ENCODE peak calls at places on chromosomes 12 and 14, in nine cellular contexts. Q is CD8-positive, alpha-beta T cell; R is mesothelial cell of epicardium; U is AG09309; Y is heart right ventricle; P is HL-60; K is body of pancreas; S is AG04449; H is endothelial cell. L is an unnamed sample.

GRCh38 chr12:94872671-94873367 is 130.7 kb downstream of the NDUFA12 start:
- DNase-seq in Q (no peak), R (peak), U (no peak), Y (no peak), P (no peak), K (no peak), S (no peak), H (peak), L (no peak)

GRCh38 chr14:89004195-89004594 is 179.7 kb downstream of the TTC8 start:
- DNase-seq in Q (no peak), R (no peak), U (no peak), Y (no peak), P (peak), K (no peak), S (no peak), H (no peak), L (no peak)

GRCh38 chr14:98138666-98139065 is 1133.3 kb downstream of the BCL11B start:
- DNase-seq in Q (peak), R (no peak), U (no peak), Y (no peak), P (peak), K (peak), S (no peak), H (peak), L (no peak)

GRCh38 chr12:106740813-106741212 is 33.7 kb upstream of the RIC8B start:
- DNase-seq in Q (no peak), R (no peak), U (no peak), Y (no peak), P (peak), K (no peak), S (no peak), H (no peak), L (no peak)

GRCh38 chr14:104228716-104229620 is 90.6 kb downstream of the KIF26A start:
- DNase-seq in Q (no peak), R (no peak), U (no peak), Y (no peak), P (no peak), K (no peak), S (no peak), H (no peak), L (no peak)

GRCh38 chr14:57408634-57409033 is 18.2 kb downstream of the NAA30 start:
- DNase-seq in Q (no peak), R (no peak), U (no peak), Y (no peak), P (no peak), K (no peak), S (no peak), H (no peak), L (no peak)

GRCh38 chr12:76266797-76267196 is 81.4 kb downstream of the BBS10 start:
- DNase-seq in Q (no peak), R (no peak), U (peak), Y (peak), P (no peak), K (no peak), S (peak), H (no peak), L (no peak)

GRCh38 chr14:105315211-105315721 is 718 bp downstream of the PACS2 start:
- DNase-seq in Q (peak), R (peak), U (no peak), Y (no peak), P (no peak), K (peak), S (no peak), H (peak), L (no peak)

GRCh38 chr12:6542209-6543009 is 8.1 kb downstream of the GAPDH start:
- DNase-seq in Q (no peak), R (no peak), U (no peak), Y (no peak), P (no peak), K (no peak), S (no peak), H (no peak), L (no peak)

GRCh38 chr12:68850390-68850789 is 42.4 kb downstream of the MDM2 start:
- DNase-seq in Q (no peak), R (no peak), U (no peak), Y (no peak), P (no peak), K (no peak), S (no peak), H (no peak), L (no peak)

GRCh38 chr12:86261142-86261541 is 5.0 kb upstream of the MGAT4C start:
- DNase-seq in Q (no peak), R (no peak), U (no peak), Y (no peak), P (no peak), K (no peak), S (no peak), H (no peak), L (no peak)

GRCh38 chr12:91178139-91178561 is 4.5 kb downstream of the DCN start:
- DNase-seq in Q (no peak), R (no peak), U (peak), Y (no peak), P (no peak), K (no peak), S (no peak), H (no peak), L (peak)

GRCh38 chr12:14239350-14239934 is 126.0 kb upstream of the ATF7IP start:
- DNase-seq in Q (peak), R (no peak), U (no peak), Y (peak), P (peak), K (no peak), S (no peak), H (no peak), L (no peak)

GRCh38 chr14:74610866-74611671 is 968 bp downstream of the LTBP2 start:
- DNase-seq in Q (no peak), R (no peak), U (no peak), Y (no peak), P (no peak), K (no peak), S (no peak), H (no peak), L (no peak)

GRCh38 chr12:80293347-80293746 is 150.7 kb upstream of the PTPRQ start:
- DNase-seq in Q (no peak), R (no peak), U (no peak), Y (no peak), P (no peak), K (no peak), S (no peak), H (no peak), L (no peak)

GRCh38 chr14:68548194-68549056 is 244.4 kb downstream of the ZFP36L1 start:
- DNase-seq in Q (no peak), R (peak), U (peak), Y (peak), P (no peak), K (peak), S (peak), H (no peak), L (peak)

GRCh38 chr14:94027566-94028449 is 1.7 kb downstream of the OTUB2 start:
- DNase-seq in Q (no peak), R (no peak), U (no peak), Y (no peak), P (no peak), K (no peak), S (no peak), H (no peak), L (no peak)

GRCh38 chr14:102986810-102987579 is 64.5 kb downstream of the AMN start:
- DNase-seq in Q (no peak), R (no peak), U (no peak), Y (no peak), P (no peak), K (no peak), S (no peak), H (no peak), L (no peak)

GRCh38 chr14:73758392-73759182 is 44.4 kb upstream of the PNMA1 start:
- DNase-seq in Q (peak), R (peak), U (no peak), Y (peak), P (peak), K (peak), S (no peak), H (peak), L (no peak)

GRCh38 chr12:108647936-108648287 is 14.2 kb upstream of the SELPLG start:
- DNase-seq in Q (no peak), R (no peak), U (no peak), Y (no peak), P (no peak), K (no peak), S (no peak), H (no peak), L (no peak)

GRCh38 chr12:112422531-112422930 is 3.8 kb downstream of the PTPN11 start:
- DNase-seq in Q (no peak), R (no peak), U (no peak), Y (no peak), P (no peak), K (no peak), S (no peak), H (no peak), L (no peak)

GRCh38 chr14:58697927-58698641 is 60.3 kb downstream of the DACT1 start:
- DNase-seq in Q (no peak), R (no peak), U (no peak), Y (no peak), P (no peak), K (no peak), S (no peak), H (no peak), L (no peak)

GRCh38 chr12:94167071-94167806 is 18.9 kb downstream of the PLXNC1 start:
- DNase-seq in Q (no peak), R (no peak), U (no peak), Y (no peak), P (no peak), K (no peak), S (no peak), H (no peak), L (no peak)

GRCh38 chr14:104140463-104141331 is 2.3 kb downstream of the KIF26A start:
- DNase-seq in Q (no peak), R (peak), U (no peak), Y (no peak), P (no peak), K (no peak), S (no peak), H (no peak), L (no peak)

GRCh38 chr12:20044836-20045235 is 323.5 kb upstream of the PDE3A start:
- DNase-seq in Q (no peak), R (no peak), U (peak), Y (no peak), P (no peak), K (no peak), S (no peak), H (no peak), L (no peak)

GRCh38 chr14:23609001-23609400 is 27.2 kb upstream of the DHRS2 start:
- DNase-seq in Q (no peak), R (no peak), U (no peak), Y (no peak), P (no peak), K (no peak), S (no peak), H (no peak), L (no peak)

GRCh38 chr14:94050231-94050880 is 24.2 kb downstream of the OTUB2 start:
- DNase-seq in Q (peak), R (peak), U (no peak), Y (peak), P (no peak), K (peak), S (no peak), H (no peak), L (no peak)

GRCh38 chr12:120583478-120584030 is 2.4 kb upstream of the POP5 start:
- DNase-seq in Q (peak), R (peak), U (no peak), Y (peak), P (peak), K (peak), S (no peak), H (peak), L (peak)

GRCh38 chr12:120584343-120585149 is 3.3 kb upstream of the POP5 start:
- DNase-seq in Q (peak), R (peak), U (no peak), Y (peak), P (peak), K (peak), S (no peak), H (peak), L (no peak)

GRCh38 chr12:120581998-120582397 is 796 bp upstream of the POP5 start:
- DNase-seq in Q (no peak), R (no peak), U (no peak), Y (no peak), P (no peak), K (no peak), S (no peak), H (no peak), L (no peak)

GRCh38 chr12:120579179-120579578 is 2.0 kb downstream of the POP5 start:
- DNase-seq in Q (no peak), R (no peak), U (no peak), Y (no peak), P (no peak), K (no peak), S (no peak), H (no peak), L (no peak)

DNA sequence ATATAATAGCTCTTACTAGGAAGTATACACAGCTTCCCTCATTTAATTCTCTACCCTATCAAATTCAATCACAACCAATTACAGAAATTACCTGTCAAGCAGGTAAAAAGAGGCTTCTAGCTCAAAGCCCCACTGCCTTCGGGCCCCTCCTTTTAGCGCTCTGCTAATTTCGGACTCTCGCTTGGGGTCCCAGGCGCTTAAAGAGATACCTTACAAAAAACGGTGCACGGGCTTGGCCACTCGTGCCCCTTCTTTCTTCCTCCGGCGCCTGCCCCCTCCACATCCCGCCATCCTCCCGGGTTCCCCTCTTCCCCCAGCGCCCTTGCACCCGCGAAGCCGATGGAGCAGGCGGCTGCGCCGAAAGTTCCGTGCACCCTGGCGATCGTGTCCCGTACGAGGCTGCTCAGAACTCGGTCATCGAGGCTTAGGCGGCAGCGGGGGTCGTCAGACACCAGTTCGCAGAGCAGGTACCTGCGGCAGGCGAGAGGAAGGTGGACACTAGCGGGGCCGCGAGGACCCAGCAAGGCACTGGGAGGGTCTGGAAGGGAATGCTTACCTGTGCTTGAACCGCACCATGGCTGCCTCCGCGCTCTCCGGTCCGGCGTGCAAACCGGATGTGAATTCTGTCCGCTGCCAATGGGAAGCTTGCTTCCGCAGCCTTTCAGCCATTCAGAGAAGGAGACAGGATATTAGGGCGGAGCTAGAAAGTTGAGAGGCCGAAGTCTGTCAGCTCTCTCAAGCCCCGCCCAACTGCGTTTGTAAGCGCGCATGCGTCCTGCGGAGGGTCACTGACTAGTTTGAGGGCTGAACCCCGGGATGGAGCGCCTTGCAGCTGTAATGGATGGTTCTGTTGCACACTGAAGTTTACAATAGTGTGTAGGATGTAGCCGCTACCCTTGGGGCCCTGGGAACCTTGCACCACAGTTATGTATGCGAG is at the start of gene POP5:
- DNase-seq in Q (peak), R (peak), U (peak), Y (peak), P (peak), K (peak), S (peak), H (peak), L (peak)
- TF ChIP-seq CTCF in Q (no peak), R (no peak), U (no peak), Y (no peak), P (no peak), K (no peak), S (no peak), H (no peak), L (no peak)

DNA sequence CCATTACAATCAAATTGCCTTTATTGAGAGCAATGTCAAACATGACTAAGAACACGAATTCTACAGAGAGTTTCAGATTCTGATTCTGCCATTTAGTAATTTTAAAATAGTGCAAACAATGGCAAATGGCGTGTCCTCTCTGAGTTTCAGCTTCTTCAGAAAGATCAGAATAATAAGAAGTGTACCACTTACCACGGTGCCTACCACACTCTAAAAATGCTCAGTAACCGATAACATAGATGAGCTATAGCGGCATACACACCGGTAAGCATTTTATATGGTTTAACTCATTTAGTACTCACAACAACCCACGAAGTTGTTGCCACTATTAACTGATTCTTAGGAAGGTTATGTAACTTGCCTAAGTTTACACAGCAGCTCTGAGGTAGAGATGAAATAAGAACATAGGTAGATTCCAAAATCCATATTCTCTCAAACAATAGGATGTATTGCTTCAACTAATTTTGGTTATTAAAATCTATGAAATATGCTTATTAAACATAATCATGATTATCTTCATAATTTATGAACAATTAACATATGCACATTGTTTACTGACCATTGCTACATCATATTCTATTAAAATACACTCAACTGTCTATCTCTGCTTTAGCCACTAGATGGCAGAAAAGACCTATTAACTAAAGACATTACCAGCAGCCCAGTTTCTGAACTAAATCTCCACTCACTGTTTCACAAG is 38.3 kb downstream of the SLC6A15 start:
- DNase-seq in Q (no peak), R (no peak), U (peak), Y (no peak), P (peak), K (no peak), S (peak), H (no peak), L (peak)
- TF ChIP-seq CTCF in Q (peak), R (peak), U (peak), Y (peak), P (peak), K (peak), S (peak), H (peak), L (peak)

DNA sequence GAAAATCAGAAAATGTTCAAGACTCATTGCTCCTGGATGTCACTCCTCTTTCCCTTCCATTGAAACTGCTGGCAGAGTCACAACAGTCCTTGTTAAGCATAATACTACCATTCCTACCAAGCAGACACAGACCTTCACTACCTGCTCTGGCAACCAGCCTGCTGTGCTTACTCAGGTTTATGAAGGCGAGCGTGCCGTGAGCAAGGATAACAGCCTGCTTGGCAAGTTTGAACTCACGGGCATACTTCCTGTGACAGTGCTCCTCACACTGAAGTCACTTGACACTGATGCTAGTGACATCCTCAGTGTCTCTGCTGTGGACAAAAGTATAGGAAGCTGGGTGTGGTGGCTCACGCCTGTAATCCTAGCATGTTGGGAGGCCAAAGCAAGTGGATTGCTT is 15.7 kb upstream of the PHETA1 start:
- DNase-seq in Q (no peak), R (no peak), U (no peak), Y (no peak), P (no peak), K (no peak), S (no peak), H (no peak), L (no peak)
- TF ChIP-seq CTCF in Q (no peak), R (no peak), U (no peak), Y (no peak), P (no peak), K (no peak), S (no peak), H (no peak), L (no peak)

GRCh38 chr12:3531496-3531895 is 40.5 kb downstream of the PRMT8 start:
- DNase-seq in Q (peak), R (peak), U (no peak), Y (no peak), P (no peak), K (no peak), S (no peak), H (no peak), L (no peak)

GRCh38 chr12:3534511-3534910 is 43.5 kb downstream of the PRMT8 start:
- DNase-seq in Q (no peak), R (peak), U (no peak), Y (no peak), P (no peak), K (no peak), S (no peak), H (no peak), L (no peak)

GRCh38 chr12:3535431-3535841 is 44.4 kb downstream of the PRMT8 start:
- DNase-seq in Q (peak), R (peak), U (no peak), Y (no peak), P (no peak), K (no peak), S (no peak), H (no peak), L (no peak)

GRCh38 chr12:3532931-3533702 is 42.1 kb downstream of the PRMT8 start:
- DNase-seq in Q (peak), R (peak), U (no peak), Y (no peak), P (no peak), K (no peak), S (no peak), H (no peak), L (no peak)

GRCh38 chr12:3533703-3534386 is 42.8 kb downstream of the PRMT8 start:
- DNase-seq in Q (peak), R (peak), U (no peak), Y (peak), P (no peak), K (no peak), S (no peak), H (no peak), L (no peak)
- TF ChIP-seq CTCF in Q (no peak), R (no peak), U (no peak), Y (peak), P (no peak), K (no peak), S (no peak), H (no peak), L (no peak)

DNA sequence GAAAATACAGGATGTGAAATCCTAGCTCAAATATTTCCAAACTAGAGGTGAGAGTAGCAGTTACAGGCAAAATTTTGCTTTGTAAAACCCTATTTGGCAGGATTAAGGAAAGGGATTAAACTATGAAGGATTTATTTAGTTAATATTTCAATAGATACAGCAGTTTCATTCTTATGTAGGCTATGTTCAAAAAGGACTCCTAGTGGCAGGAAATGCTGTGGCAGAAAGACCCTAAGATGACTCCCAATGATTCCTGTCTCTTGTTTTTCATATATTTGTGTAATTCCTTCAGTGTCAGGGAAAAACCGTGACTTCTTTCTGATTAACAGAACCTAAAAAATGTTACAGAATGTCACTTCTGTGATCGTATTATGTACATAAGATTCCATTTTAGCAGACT is 299.5 kb upstream of the RPL10L start:
- DNase-seq in Q (no peak), R (no peak), U (no peak), Y (no peak), P (no peak), K (no peak), S (no peak), H (no peak), L (no peak)
- TF ChIP-seq CTCF in Q (no peak), R (no peak), U (no peak), Y (no peak), P (no peak), K (no peak), S (no peak), H (peak), L (no peak)